ENCODE peak calls at places on chromosome 18, in six cellular contexts. L is fibroblast of mammary gland; S is CD8-positive, alpha-beta T cell; C is stomach; Z is transverse colon; X is AG09309. U is an unnamed sample.

GRCh38 chr18:30265190-30265589 is 777.4 kb downstream of the DSC3 start:
- DNase-seq in S (no peak), X (no peak), C (no peak), L (no peak), Z (no peak), U (no peak)

GRCh38 chr18:32343634-32344033 is 127.0 kb downstream of the GAREM1 start:
- DNase-seq in S (no peak), X (no peak), C (no peak), L (no peak), Z (no peak), U (no peak)

GRCh38 chr18:39455300-39455699 is 1889.7 kb upstream of the CELF4 start:
- DNase-seq in S (no peak), X (no peak), Z (no peak), L (peak), C (peak), U (no peak)

GRCh38 chr18:29912351-29912750 is 1130.2 kb downstream of the DSC3 start:
- DNase-seq in C (no peak), L (no peak), Z (no peak), X (no peak), S (no peak), U (no peak)

GRCh38 chr18:9825571-9826073 is 60.2 kb upstream of the TXNDC2 start:
- DNase-seq in X (peak), C (no peak), L (peak), S (no peak), Z (peak), U (peak)

GRCh38 chr18:55141318-55141717 is 182.1 kb upstream of the CCDC68 start:
- DNase-seq in L (no peak), C (no peak), X (no peak), Z (no peak), S (no peak), U (peak)

GRCh38 chr18:59685501-59685900 is 11.7 kb downstream of the CCBE1 start:
- DNase-seq in L (no peak), S (no peak), X (no peak), C (no peak), Z (no peak), U (no peak)

GRCh38 chr18:2091937-2092336 is 479.4 kb downstream of the METTL4 start:
- DNase-seq in L (no peak), C (no peak), X (no peak), S (no peak), Z (no peak), U (no peak)

GRCh38 chr18:24488824-24489493 is 28.5 kb downstream of the HRH4 start:
- DNase-seq in C (no peak), S (no peak), L (peak), X (no peak), Z (no peak), U (peak)

GRCh38 chr18:32021756-32022564 is 3.3 kb downstream of the RNF125 start:
- DNase-seq in X (no peak), C (no peak), Z (no peak), L (no peak), S (no peak), U (no peak)

GRCh38 chr18:3579701-3580100 is 129.7 kb downstream of the TGIF1 start:
- DNase-seq in L (peak), Z (no peak), S (no peak), C (no peak), X (peak), U (peak)

GRCh38 chr18:22685788-22686187 is 247.3 kb upstream of the RBBP8 start:
- DNase-seq in L (no peak), C (no peak), X (no peak), S (no peak), Z (no peak), U (no peak)

GRCh38 chr18:22691988-22692710 is 241.0 kb upstream of the RBBP8 start:
- DNase-seq in L (peak), S (no peak), Z (no peak), X (peak), C (no peak), U (peak)

GRCh38 chr18:22687892-22688680 is 245.0 kb upstream of the RBBP8 start:
- DNase-seq in X (no peak), S (no peak), Z (no peak), L (no peak), C (no peak), U (no peak)

GRCh38 chr18:22689711-22690110 is 243.4 kb upstream of the RBBP8 start:
- DNase-seq in Z (no peak), L (no peak), C (no peak), X (no peak), S (no peak), U (no peak)

DNA sequence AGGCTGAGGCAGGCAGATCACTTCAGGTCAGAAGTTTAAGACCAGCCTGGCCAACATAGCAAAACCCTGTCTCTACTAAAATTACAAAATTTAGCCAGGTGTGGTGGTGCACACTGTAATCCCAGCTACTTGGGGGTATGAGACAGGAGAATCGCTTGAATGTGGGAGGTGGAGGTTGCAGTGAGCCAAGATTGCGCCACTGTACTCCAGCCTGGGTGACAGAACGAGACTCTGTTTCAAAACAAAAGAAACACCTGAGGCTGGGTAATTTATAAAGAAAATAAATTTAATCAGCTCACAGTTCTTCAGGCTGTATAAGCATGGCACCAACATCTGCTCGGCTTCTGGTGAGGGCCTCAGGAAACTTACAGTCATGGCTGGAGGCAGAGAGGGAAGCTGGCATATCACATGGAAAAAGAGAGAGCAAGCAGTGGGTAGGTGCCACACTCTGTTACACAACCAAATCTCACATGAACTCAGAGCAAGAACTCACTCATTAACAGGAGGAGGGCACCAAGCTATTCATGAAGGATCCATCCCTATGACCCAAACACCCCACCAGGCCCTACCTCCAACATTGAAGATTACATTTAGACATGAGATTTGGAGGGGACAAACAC is 244.1 kb upstream of the RBBP8 start:
- DNase-seq in C (no peak), L (no peak), S (no peak), Z (no peak), X (no peak), U (no peak)
- H3K4me3 ChIP-seq in C (no peak), L (no peak), S (no peak), Z (no peak), X (no peak), U (no peak)

GRCh38 chr18:7492385-7492784 is 74.7 kb upstream of the PTPRM start:
- DNase-seq in L (no peak), X (no peak), S (no peak), Z (no peak), C (no peak), U (no peak)
- H3K4me3 ChIP-seq in L (no peak), X (no peak), S (no peak), Z (no peak), C (no peak), U (no peak)

GRCh38 chr18:48781041-48781989 is 169.4 kb downstream of the SMAD7 start:
- DNase-seq in Z (peak), L (peak), S (no peak), X (no peak), C (peak), U (no peak)

GRCh38 chr18:48783616-48784520 is 166.9 kb downstream of the SMAD7 start:
- DNase-seq in L (no peak), Z (no peak), S (no peak), X (no peak), C (no peak), U (no peak)

GRCh38 chr18:48780151-48781001 is 170.4 kb downstream of the SMAD7 start:
- DNase-seq in X (no peak), Z (no peak), S (no peak), L (peak), C (no peak), U (no peak)

GRCh38 chr18:48782381-48782841 is 168.4 kb downstream of the SMAD7 start:
- DNase-seq in Z (no peak), X (no peak), S (no peak), L (no peak), C (no peak), U (no peak)

GRCh38 chr18:48781990-48782368 is 168.8 kb downstream of the SMAD7 start:
- DNase-seq in S (no peak), Z (no peak), C (no peak), X (no peak), L (no peak), U (no peak)
- H3K4me3 ChIP-seq in S (no peak), Z (no peak), C (no peak), X (no peak), L (no peak), U (no peak)

GRCh38 chr18:58676270-58676669 is 5.0 kb downstream of the MALT1 start:
- DNase-seq in X (no peak), S (no peak), Z (no peak), C (no peak), L (no peak), U (no peak)
- H3K4me3 ChIP-seq in X (no peak), S (no peak), Z (no peak), C (no peak), L (no peak), U (no peak)

DNA sequence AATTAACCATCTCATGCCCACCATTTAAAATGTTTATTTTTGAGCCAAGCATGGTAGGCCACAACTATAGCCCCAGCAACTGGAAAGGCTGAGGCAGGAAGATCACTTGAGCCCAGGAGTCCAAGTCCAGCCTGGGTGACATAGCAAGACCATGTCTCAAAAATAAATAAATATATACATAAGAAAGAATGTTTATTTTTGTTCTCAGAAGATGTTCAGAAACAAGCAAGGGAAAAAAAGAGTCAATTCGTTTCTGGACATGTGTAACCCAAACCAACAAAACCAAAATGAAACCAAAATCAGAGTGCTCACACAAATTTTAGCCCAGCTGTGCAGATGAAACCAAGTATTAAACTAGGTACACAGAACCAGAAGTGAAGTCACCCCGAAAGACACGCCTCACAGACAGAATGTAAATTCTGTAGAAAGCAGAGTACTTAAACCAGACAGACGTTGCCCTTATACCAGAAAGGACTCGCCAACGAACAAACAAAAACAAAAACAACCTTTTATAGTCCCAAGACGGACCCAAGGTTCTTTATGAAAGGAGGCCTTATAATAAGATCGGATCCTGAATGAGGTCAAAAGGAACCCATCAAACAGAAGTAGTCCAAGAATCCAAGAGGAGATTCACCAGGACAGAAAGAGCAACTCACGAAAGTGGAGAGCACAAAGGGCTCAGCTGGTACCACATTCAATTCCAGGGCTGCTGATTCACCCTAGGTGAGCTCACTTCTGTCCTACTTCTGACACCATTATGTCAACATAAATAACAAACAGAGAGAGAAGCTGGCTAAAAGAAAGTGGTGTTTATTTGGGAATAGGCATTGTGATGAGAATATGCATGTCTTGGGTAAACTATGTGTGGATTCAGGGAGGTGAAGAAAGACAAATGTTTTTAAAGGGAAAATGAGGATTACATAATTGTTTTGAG is 31.8 kb upstream of the MTCL1 start:
- DNase-seq in S (no peak), C (no peak), X (no peak), L (no peak), Z (peak), U (no peak)
- H3K4me3 ChIP-seq in S (no peak), C (no peak), X (no peak), L (no peak), Z (no peak), U (no peak)